ENCODE peak calls at places on chromosomes 13 and 19, in four cellular contexts. K, O, S and J are unnamed samples.
A peak's percentile ranks its signal among the peaks of the same experiment; 100 is the strongest.

GRCh38 chr19:15331419-15332310 is 674 bp downstream of the BRD4 start:
- DNase-seq in K (peak; percentile 63), O (peak; percentile 85), S (no peak), J (peak; percentile 83)

GRCh38 chr19:22797040-22797439 is 13.1 kb upstream of the ZNF99 start:
- DNase-seq in K (no peak), O (peak; percentile 23), S (no peak), J (no peak)

GRCh38 chr13:114064516-114065140 is 67.8 kb downstream of the RASA3 start:
- DNase-seq in K (peak; percentile 60), O (no peak), S (no peak), J (no peak)

GRCh38 chr19:9966448-9966847 is 30.1 kb upstream of the OLFM2 start:
- DNase-seq in K (no peak), O (no peak), S (no peak), J (no peak)

GRCh38 chr19:48480151-48480475 is 10.9 kb downstream of the CYTH2 start:
- DNase-seq in K (peak; percentile 46), O (no peak), S (no peak), J (no peak)

GRCh38 chr19:2374808-2375207 is 14.7 kb downstream of the TMPRSS9 start:
- DNase-seq in K (no peak), O (no peak), S (no peak), J (no peak)

GRCh38 chr13:99303863-99304521 is 3.2 kb downstream of the GPR183 start:
- DNase-seq in K (no peak), O (no peak), S (no peak), J (no peak)

GRCh38 chr13:45269204-45269603 is 68.4 kb upstream of the KCTD4 start:
- DNase-seq in K (peak; percentile 55), O (no peak), S (no peak), J (no peak)

GRCh38 chr19:15159251-15159650 is 41.5 kb downstream of the NOTCH3 start:
- DNase-seq in K (no peak), O (no peak), S (no peak), J (no peak)